ENCODE peak calls at places on chromosomes 6 and 20, in six cellular contexts. Y is K562, C is brain microvascular endothelial cell, N is fibroblast of the aortic adventitia, H is lower leg skin, Z is right atrium auricular region. O is an unnamed sample.

GRCh38 chr6:57127763-57128162 is 37.8 kb downstream of the ZNF451 start:
- DNase-seq in Y (no peak), C (no peak), H (no peak), Z (no peak), N (no peak), O (no peak)

GRCh38 chr20:9617940-9618339 is 103.5 kb downstream of the LAMP5 start:
- DNase-seq in H (no peak), N (peak), Z (no peak), C (peak), Y (no peak), O (peak)

GRCh38 chr6:71139249-71139648 is 149.4 kb upstream of the OGFRL1 start:
- DNase-seq in C (peak), Z (no peak), N (peak), Y (no peak), H (no peak), O (peak)

GRCh38 chr6:43912598-43913387 is 142.8 kb downstream of the VEGFA start:
- DNase-seq in C (no peak), H (no peak), Y (no peak), N (no peak), Z (no peak), O (no peak)

GRCh38 chr20:48983423-48984400 is 62.2 kb downstream of the ARFGEF2 start:
- DNase-seq in C (peak), H (no peak), Z (no peak), N (peak), Y (no peak), O (peak)

GRCh38 chr20:63320616-63321147 is 27.7 kb downstream of the COL20A1 start:
- DNase-seq in Y (no peak), Z (no peak), N (no peak), H (peak), C (no peak), O (no peak)

GRCh38 chr6:41639556-41640371 is 1.5 kb downstream of the MDFI start:
- DNase-seq in N (no peak), Z (no peak), Y (no peak), C (no peak), H (no peak), O (no peak)

GRCh38 chr20:46915580-46916243 is 21.1 kb downstream of the EYA2 start:
- DNase-seq in Y (no peak), Z (no peak), N (no peak), H (peak), C (no peak), O (peak)

GRCh38 chr6:135064586-135064985 is 10.0 kb upstream of the HBS1L start:
- DNase-seq in C (no peak), H (no peak), Z (no peak), Y (no peak), N (no peak), O (no peak)

GRCh38 chr20:44053046-44053445 is 133.9 kb downstream of the JPH2 start:
- DNase-seq in N (no peak), C (no peak), H (peak), Z (peak), Y (no peak), O (no peak)

GRCh38 chr20:44054118-44054517 is 132.9 kb downstream of the JPH2 start:
- DNase-seq in Y (no peak), H (peak), N (no peak), C (no peak), Z (no peak), O (no peak)

GRCh38 chr20:44057698-44058675 is 129.0 kb downstream of the JPH2 start:
- DNase-seq in C (no peak), Z (no peak), Y (no peak), N (peak), H (peak), O (peak)

GRCh38 chr20:44054849-44055248 is 132.1 kb downstream of the JPH2 start:
- DNase-seq in C (no peak), Y (no peak), H (peak), N (no peak), Z (no peak), O (no peak)

GRCh38 chr20:44056010-44056698 is 130.8 kb downstream of the JPH2 start:
- DNase-seq in Z (peak), Y (no peak), C (peak), H (peak), N (no peak), O (no peak)
- TF ChIP-seq CTCF in Z (no peak), Y (peak), C (peak), H (no peak), N (peak), O (peak)

GRCh38 chr6:111485316-111485715 is 2.3 kb upstream of the REV3L start:
- DNase-seq in C (no peak), N (peak), Y (no peak), Z (no peak), H (no peak), O (no peak)
- H3K4me3 ChIP-seq in C (no peak), N (peak), Y (no peak), Z (no peak), H (no peak), O (no peak)

GRCh38 chr6:162251257-162251656 is 476.3 kb downstream of the PRKN start:
- DNase-seq in Y (no peak), C (peak), N (no peak), H (no peak), Z (no peak), O (peak)
- TF ChIP-seq CTCF in Y (peak), C (peak), N (no peak), H (no peak), Z (no peak), O (no peak)

GRCh38 chr20:42461965-42462593 is 727.6 kb downstream of the PTPRT start:
- DNase-seq in Y (no peak), H (no peak), C (no peak), N (no peak), Z (no peak), O (no peak)
- H3K4me3 ChIP-seq in Y (no peak), H (no peak), C (no peak), N (no peak), Z (no peak), O (no peak)

GRCh38 chr6:13971303-13971702 is 46.6 kb downstream of the RNF182 start:
- DNase-seq in Y (no peak), Z (no peak), N (no peak), C (no peak), H (no peak), O (no peak)
- TF ChIP-seq CTCF in Y (no peak), Z (no peak), N (no peak), C (no peak), H (no peak), O (no peak)

GRCh38 chr20:44967207-44967807 is 995 bp downstream of the STK4 start:
- DNase-seq in Z (no peak), Y (no peak), C (no peak), H (no peak), N (peak), O (peak)

GRCh38 chr20:44976698-44977097 is 10.4 kb downstream of the STK4 start:
- DNase-seq in Z (no peak), C (no peak), H (no peak), N (no peak), Y (no peak), O (no peak)

GRCh38 chr20:44970243-44970757 is 4.0 kb downstream of the STK4 start:
- DNase-seq in Z (no peak), C (no peak), N (no peak), Y (no peak), H (no peak), O (no peak)

GRCh38 chr20:44969320-44969879 is 3.1 kb downstream of the STK4 start:
- DNase-seq in H (no peak), Y (no peak), Z (no peak), N (no peak), C (peak), O (no peak)

GRCh38 chr20:44973053-44973452 is 6.7 kb downstream of the STK4 start:
- DNase-seq in C (no peak), Z (no peak), Y (no peak), H (no peak), N (no peak), O (no peak)
- H3K4me3 ChIP-seq in C (no peak), Z (no peak), Y (no peak), H (no peak), N (no peak), O (no peak)

DNA sequence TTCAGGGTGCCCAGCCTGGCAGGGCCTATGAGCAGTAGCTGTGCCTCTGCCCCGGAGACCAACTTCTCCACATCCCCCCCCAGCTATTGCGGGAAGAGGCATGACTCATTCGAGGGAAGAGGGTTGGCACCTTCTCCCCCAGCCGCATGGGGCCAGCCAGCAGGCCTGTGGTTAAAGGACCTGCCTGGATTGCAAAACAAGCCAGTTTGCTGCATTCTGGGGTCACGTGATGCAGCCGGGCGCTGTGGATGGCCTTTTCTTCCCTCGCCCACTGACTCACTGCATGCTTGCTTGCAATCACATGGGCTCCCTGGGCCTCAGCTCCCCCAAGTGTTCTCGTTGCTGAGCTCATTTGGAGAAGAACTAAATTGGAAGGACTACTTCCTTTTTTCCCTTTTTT is 182.5 kb downstream of the MAFB start:
- DNase-seq in H (peak), Y (no peak), N (peak), Z (peak), C (peak), O (peak)
- TF ChIP-seq CTCF in H (no peak), Y (no peak), N (no peak), Z (no peak), C (peak), O (no peak)

GRCh38 chr6:146902846-146903245 is 301.4 kb upstream of the STXBP5 start:
- DNase-seq in H (no peak), C (no peak), Y (no peak), N (no peak), Z (no peak), O (no peak)
- H3K4me3 ChIP-seq in H (no peak), C (no peak), Y (no peak), N (no peak), Z (no peak), O (no peak)

GRCh38 chr6:17093692-17094091 is 8.2 kb upstream of the STMND1 start:
- DNase-seq in C (no peak), N (no peak), Y (no peak), H (no peak), Z (no peak), O (peak)
- TF ChIP-seq CTCF in C (peak), N (no peak), Y (peak), H (no peak), Z (no peak), O (peak)